ENCODE peak calls at places on chromosomes 16 and 17, in seven cellular contexts. One of them, this sample, is unnamed.

GRCh38 chr16:12217341-12217740 is 240.8 kb downstream of the SNX29 start:
- DNase-seq in cardiac muscle cell: no peak
- DNase-seq in IMR-90: no peak
- DNase-seq in mammary epithelial cell: no peak
- DNase-seq in neural progenitor cell: no peak
- DNase-seq in upper lobe of right lung: no peak
- DNase-seq in stomach: no peak
- DNase-seq in this sample: no peak

GRCh38 chr17:14792751-14793150 is 472.4 kb downstream of the PMP22 start:
- DNase-seq in cardiac muscle cell: no peak
- DNase-seq in IMR-90: no peak
- DNase-seq in mammary epithelial cell: peak; percentile 78
- DNase-seq in neural progenitor cell: no peak
- DNase-seq in upper lobe of right lung: no peak
- DNase-seq in stomach: no peak
- DNase-seq in this sample: no peak

GRCh38 chr16:17131351-17131750 is 339.4 kb downstream of the XYLT1 start:
- DNase-seq in cardiac muscle cell: no peak
- DNase-seq in IMR-90: no peak
- DNase-seq in mammary epithelial cell: no peak
- DNase-seq in neural progenitor cell: no peak
- DNase-seq in upper lobe of right lung: no peak
- DNase-seq in stomach: no peak
- DNase-seq in this sample: no peak

GRCh38 chr16:83955218-83956130 is 2.4 kb downstream of the OSGIN1 start:
- DNase-seq in cardiac muscle cell: no peak
- DNase-seq in IMR-90: peak; percentile 55
- DNase-seq in mammary epithelial cell: no peak
- DNase-seq in neural progenitor cell: no peak
- DNase-seq in upper lobe of right lung: no peak
- DNase-seq in stomach: no peak
- DNase-seq in this sample: no peak

GRCh38 chr16:89290472-89290871 is 73.0 kb downstream of the ZNF778 start:
- DNase-seq in cardiac muscle cell: no peak
- DNase-seq in IMR-90: no peak
- DNase-seq in mammary epithelial cell: no peak
- DNase-seq in neural progenitor cell: no peak
- DNase-seq in upper lobe of right lung: no peak
- DNase-seq in stomach: no peak
- DNase-seq in this sample: no peak

GRCh38 chr16:76756951-76757350 is 434.0 kb upstream of the MON1B start:
- DNase-seq in cardiac muscle cell: no peak
- DNase-seq in IMR-90: no peak
- DNase-seq in mammary epithelial cell: peak; percentile 36
- DNase-seq in neural progenitor cell: no peak
- DNase-seq in upper lobe of right lung: no peak
- DNase-seq in stomach: no peak
- DNase-seq in this sample: no peak

GRCh38 chr16:6828690-6829089 is 504.0 kb upstream of the RBFOX1 start:
- DNase-seq in cardiac muscle cell: no peak
- DNase-seq in IMR-90: no peak
- DNase-seq in mammary epithelial cell: no peak
- DNase-seq in neural progenitor cell: no peak
- DNase-seq in upper lobe of right lung: no peak
- DNase-seq in stomach: no peak
- DNase-seq in this sample: no peak

GRCh38 chr17:36017799-36018198 is at the start of gene CCL23:
- DNase-seq in cardiac muscle cell: no peak
- DNase-seq in IMR-90: no peak
- DNase-seq in mammary epithelial cell: no peak
- DNase-seq in neural progenitor cell: no peak
- DNase-seq in upper lobe of right lung: no peak
- DNase-seq in stomach: no peak
- DNase-seq in this sample: no peak

GRCh38 chr17:80110927-80111701 is 9.7 kb downstream of the GAA start:
- DNase-seq in cardiac muscle cell: no peak
- DNase-seq in IMR-90: no peak
- DNase-seq in mammary epithelial cell: no peak
- DNase-seq in neural progenitor cell: no peak
- DNase-seq in upper lobe of right lung: no peak
- DNase-seq in stomach: peak; percentile 17
- DNase-seq in this sample: peak; percentile 24

GRCh38 chr17:30520882-30521281 is 43.7 kb downstream of the GOSR1 start:
- DNase-seq in cardiac muscle cell: no peak
- DNase-seq in IMR-90: no peak
- DNase-seq in mammary epithelial cell: no peak
- DNase-seq in neural progenitor cell: no peak
- DNase-seq in upper lobe of right lung: no peak
- DNase-seq in stomach: no peak
- DNase-seq in this sample: no peak
- H3K27ac ChIP-seq in cardiac muscle cell: no peak overlapping the region
- H3K27ac ChIP-seq in IMR-90: no peak overlapping the region
- H3K27ac ChIP-seq in mammary epithelial cell: no peak overlapping the region
- H3K27ac ChIP-seq in neural progenitor cell: no peak overlapping the region
- H3K27ac ChIP-seq in upper lobe of right lung: no peak overlapping the region
- H3K27ac ChIP-seq in stomach: peak overlapping the region; percentile 66
- H3K27ac ChIP-seq in this sample: peak overlapping the region; percentile 8

GRCh38 chr17:82865996-82866395 is 26.2 kb upstream of the ZNF750 start:
- DNase-seq in cardiac muscle cell: no peak
- DNase-seq in IMR-90: no peak
- DNase-seq in mammary epithelial cell: no peak
- DNase-seq in neural progenitor cell: no peak
- DNase-seq in upper lobe of right lung: no peak
- DNase-seq in stomach: no peak
- DNase-seq in this sample: no peak

GRCh38 chr17:82865274-82865673 is 25.5 kb upstream of the ZNF750 start:
- DNase-seq in cardiac muscle cell: no peak
- DNase-seq in IMR-90: no peak
- DNase-seq in mammary epithelial cell: no peak
- DNase-seq in neural progenitor cell: no peak
- DNase-seq in upper lobe of right lung: no peak
- DNase-seq in stomach: no peak
- DNase-seq in this sample: no peak

GRCh38 chr17:82863941-82864720 is 24.3 kb upstream of the ZNF750 start:
- DNase-seq in cardiac muscle cell: no peak
- DNase-seq in IMR-90: peak; percentile 91
- DNase-seq in mammary epithelial cell: peak; percentile 57
- DNase-seq in neural progenitor cell: no peak
- DNase-seq in upper lobe of right lung: no peak
- DNase-seq in stomach: peak; percentile 54
- DNase-seq in this sample: no peak

GRCh38 chr17:82863646-82863940 is 23.8 kb upstream of the ZNF750 start:
- DNase-seq in cardiac muscle cell: peak; percentile 63
- DNase-seq in IMR-90: no peak
- DNase-seq in mammary epithelial cell: no peak
- DNase-seq in neural progenitor cell: no peak
- DNase-seq in upper lobe of right lung: no peak
- DNase-seq in stomach: no peak
- DNase-seq in this sample: no peak

GRCh38 chr17:82864721-82865240 is 25.0 kb upstream of the ZNF750 start:
- DNase-seq in cardiac muscle cell: no peak
- DNase-seq in IMR-90: no peak
- DNase-seq in mammary epithelial cell: no peak
- DNase-seq in neural progenitor cell: no peak
- DNase-seq in upper lobe of right lung: no peak
- DNase-seq in stomach: no peak
- DNase-seq in this sample: no peak
- TF ChIP-seq CTCF in cardiac muscle cell: no peak
- TF ChIP-seq CTCF in IMR-90: no peak
- TF ChIP-seq CTCF in mammary epithelial cell: no peak
- TF ChIP-seq CTCF in neural progenitor cell: no peak
- TF ChIP-seq CTCF in upper lobe of right lung: no peak
- TF ChIP-seq CTCF in stomach: no peak
- TF ChIP-seq CTCF in this sample: no peak

DNA sequence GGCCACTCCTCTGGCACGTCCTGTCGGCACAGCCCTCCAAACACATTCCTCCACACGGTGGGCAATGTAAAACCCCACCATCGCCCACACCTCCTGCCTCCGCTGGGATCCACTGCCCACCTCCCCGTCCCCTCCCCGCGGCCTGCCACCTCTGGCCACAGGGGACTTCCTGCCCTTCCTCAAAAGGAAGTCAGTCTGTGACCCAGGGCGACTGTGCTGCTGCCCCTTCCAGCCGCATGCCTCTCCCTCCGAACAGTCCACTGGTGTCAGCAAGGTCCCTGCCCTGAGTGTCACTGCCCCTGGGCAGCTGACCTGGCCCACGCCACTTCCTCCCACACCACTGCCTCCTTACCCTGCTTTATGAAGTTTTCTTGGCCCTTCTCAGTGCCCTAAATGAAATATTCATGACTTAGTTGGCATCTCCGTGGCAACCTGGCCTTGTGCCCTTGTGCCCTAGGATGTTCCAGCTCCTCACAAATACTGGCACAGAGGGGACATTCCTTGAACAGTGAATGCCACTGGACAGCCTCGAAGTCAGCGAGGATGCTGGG is 2.0 kb downstream of the PLD6 start:
- DNase-seq in cardiac muscle cell: no peak
- DNase-seq in IMR-90: no peak
- DNase-seq in mammary epithelial cell: no peak
- DNase-seq in neural progenitor cell: no peak
- DNase-seq in upper lobe of right lung: no peak
- DNase-seq in stomach: peak; percentile 34
- DNase-seq in this sample: peak; percentile 89
- H3K4me3 ChIP-seq in cardiac muscle cell: no peak overlapping the region
- H3K4me3 ChIP-seq in IMR-90: no peak overlapping the region
- H3K4me3 ChIP-seq in mammary epithelial cell: no peak overlapping the region
- H3K4me3 ChIP-seq in neural progenitor cell: no peak overlapping the region
- H3K4me3 ChIP-seq in upper lobe of right lung: no peak overlapping the region
- H3K4me3 ChIP-seq in stomach: no peak overlapping the region
- H3K4me3 ChIP-seq in this sample: peak overlapping the region; percentile 36

DNA sequence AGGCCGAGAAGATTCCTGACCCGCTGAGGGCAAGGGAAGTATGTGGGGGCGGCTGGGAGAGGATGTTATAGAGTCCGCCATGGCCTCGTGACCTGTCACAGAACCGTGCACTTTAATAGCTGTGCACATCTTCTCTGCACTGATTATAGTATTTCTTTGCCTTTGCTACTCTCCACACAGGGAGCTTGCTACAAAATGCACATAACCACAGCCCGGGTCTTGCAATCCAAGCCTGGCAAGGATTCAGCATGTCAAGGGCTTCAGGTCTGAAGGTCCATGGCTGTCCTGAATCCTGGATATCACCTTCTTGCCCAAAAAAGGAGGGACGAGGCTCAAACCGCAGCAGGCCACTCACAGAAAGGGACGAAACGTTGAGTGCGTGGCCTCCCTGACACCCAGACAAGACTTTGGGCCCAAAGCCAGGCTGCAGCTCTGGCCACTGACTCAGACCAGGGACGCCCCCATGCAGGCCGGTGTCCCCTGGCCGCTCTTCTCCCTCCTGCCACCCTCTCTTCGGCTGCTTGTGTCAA is 43.7 kb downstream of the USP22 start:
- DNase-seq in cardiac muscle cell: no peak
- DNase-seq in IMR-90: no peak
- DNase-seq in mammary epithelial cell: no peak
- DNase-seq in neural progenitor cell: no peak
- DNase-seq in upper lobe of right lung: peak; percentile 46
- DNase-seq in stomach: no peak
- DNase-seq in this sample: no peak
- H3K27ac ChIP-seq in cardiac muscle cell: peak overlapping the region; percentile 78
- H3K27ac ChIP-seq in IMR-90: no peak overlapping the region
- H3K27ac ChIP-seq in mammary epithelial cell: no peak overlapping the region
- H3K27ac ChIP-seq in neural progenitor cell: peak overlapping the region; percentile 64
- H3K27ac ChIP-seq in upper lobe of right lung: no peak overlapping the region
- H3K27ac ChIP-seq in stomach: peak overlapping the region; percentile 33
- H3K27ac ChIP-seq in this sample: peak overlapping the region; percentile 10

GRCh38 chr17:73268582-73269328 is 7.1 kb upstream of the CPSF4L start:
- DNase-seq in cardiac muscle cell: no peak
- DNase-seq in IMR-90: no peak
- DNase-seq in mammary epithelial cell: no peak
- DNase-seq in neural progenitor cell: no peak
- DNase-seq in upper lobe of right lung: no peak
- DNase-seq in stomach: no peak
- DNase-seq in this sample: no peak

GRCh38 chr17:73269329-73269615 is 7.6 kb upstream of the CPSF4L start:
- DNase-seq in cardiac muscle cell: no peak
- DNase-seq in IMR-90: no peak
- DNase-seq in mammary epithelial cell: no peak
- DNase-seq in neural progenitor cell: no peak
- DNase-seq in upper lobe of right lung: no peak
- DNase-seq in stomach: no peak
- DNase-seq in this sample: no peak

GRCh38 chr17:73271078-73271477 is 9.4 kb upstream of the CPSF4L start:
- DNase-seq in cardiac muscle cell: no peak
- DNase-seq in IMR-90: no peak
- DNase-seq in mammary epithelial cell: peak; percentile 60
- DNase-seq in neural progenitor cell: no peak
- DNase-seq in upper lobe of right lung: no peak
- DNase-seq in stomach: no peak
- DNase-seq in this sample: no peak

GRCh38 chr17:73267648-73268537 is 6.2 kb upstream of the CPSF4L start:
- DNase-seq in cardiac muscle cell: no peak
- DNase-seq in IMR-90: no peak
- DNase-seq in mammary epithelial cell: no peak
- DNase-seq in neural progenitor cell: no peak
- DNase-seq in upper lobe of right lung: no peak
- DNase-seq in stomach: no peak
- DNase-seq in this sample: no peak

GRCh38 chr17:73269791-73270190 is 8.1 kb upstream of the CPSF4L start:
- DNase-seq in cardiac muscle cell: no peak
- DNase-seq in IMR-90: no peak
- DNase-seq in mammary epithelial cell: no peak
- DNase-seq in neural progenitor cell: no peak
- DNase-seq in upper lobe of right lung: no peak
- DNase-seq in stomach: no peak
- DNase-seq in this sample: no peak
- TF ChIP-seq CTCF in cardiac muscle cell: no peak
- TF ChIP-seq CTCF in IMR-90: no peak
- TF ChIP-seq CTCF in mammary epithelial cell: no peak
- TF ChIP-seq CTCF in neural progenitor cell: no peak
- TF ChIP-seq CTCF in upper lobe of right lung: no peak
- TF ChIP-seq CTCF in stomach: no peak
- TF ChIP-seq CTCF in this sample: no peak

This sample was measured in coronary artery.